ENCODE peak calls at places on chromosomes 12 and 14, in eight cellular contexts. Q is H1, V is ovary, R is suprapubic skin, B is transverse colon, H is A549, K is HepG2, N is stomach. O is an unnamed sample. For H3K4me1, the result is how much of the 10 kb centered on the place peaks cover.

GRCh38 chr14:86942939-86943338 is 1050.0 kb downstream of the GALC start:
- DNase-seq in Q (no peak), V (no peak), R (no peak), B (no peak), H (no peak), K (no peak), N (no peak), O (no peak)

GRCh38 chr14:72961579-72962335 is 35.5 kb downstream of the DCAF4 start:
- DNase-seq in Q (no peak), V (no peak), R (no peak), B (no peak), H (peak), K (no peak), N (no peak), O (no peak)

GRCh38 chr14:85599939-85600338 is 70.0 kb downstream of the FLRT2 start:
- DNase-seq in Q (no peak), V (no peak), R (no peak), B (no peak), H (no peak), K (no peak), N (no peak), O (no peak)

GRCh38 chr14:38838049-38838978 is 264.7 kb downstream of the SEC23A start:
- DNase-seq in Q (no peak), V (no peak), R (no peak), B (peak), H (no peak), K (no peak), N (no peak), O (no peak)

GRCh38 chr12:111164833-111165232 is 204.1 kb downstream of the PHETA1 start:
- DNase-seq in Q (no peak), V (no peak), R (no peak), B (no peak), H (no peak), K (no peak), N (no peak), O (no peak)

GRCh38 chr12:116876151-116876869 is 4.9 kb downstream of the HRK start:
- DNase-seq in Q (peak), V (no peak), R (no peak), B (no peak), H (no peak), K (no peak), N (no peak), O (no peak)

GRCh38 chr14:71675902-71676291 is 256.3 kb upstream of the RGS6 start:
- DNase-seq in Q (no peak), V (no peak), R (no peak), B (no peak), H (no peak), K (no peak), N (no peak), O (no peak)

GRCh38 chr14:61381589-61381988 is 60.2 kb downstream of the PRKCH start:
- DNase-seq in Q (no peak), V (no peak), R (no peak), B (no peak), H (no peak), K (no peak), N (no peak), O (no peak)

GRCh38 chr12:64826234-64826633 is 1.8 kb downstream of the TBC1D30 start:
- DNase-seq in Q (peak), V (peak), R (no peak), B (peak), H (no peak), K (no peak), N (peak), O (no peak)

GRCh38 chr14:62168564-62169155 is 406.4 kb downstream of the SNAPC1 start:
- DNase-seq in Q (no peak), V (no peak), R (no peak), B (no peak), H (no peak), K (no peak), N (no peak), O (no peak)

GRCh38 chr12:122894173-122895121 is 1.5 kb downstream of the VPS37B start:
- DNase-seq in Q (no peak), V (no peak), R (no peak), B (peak), H (no peak), K (no peak), N (peak), O (no peak)

GRCh38 chr12:109883429-109883828 is 3.1 kb upstream of the GLTP start:
- DNase-seq in Q (no peak), V (no peak), R (peak), B (no peak), H (peak), K (no peak), N (no peak), O (no peak)

GRCh38 chr14:23580152-23580926 is 1.7 kb upstream of the JPH4 start:
- DNase-seq in Q (no peak), V (peak), R (peak), B (no peak), H (no peak), K (peak), N (peak), O (no peak)

GRCh38 chr14:26984318-26985177 is 386.7 kb upstream of the NOVA1 start:
- DNase-seq in Q (peak), V (peak), R (peak), B (peak), H (peak), K (peak), N (peak), O (peak)

GRCh38 chr12:20368653-20369163 is 371 bp downstream of the PDE3A start:
- DNase-seq in Q (no peak), V (peak), R (peak), B (peak), H (peak), K (no peak), N (no peak), O (peak)

GRCh38 chr14:47044841-47045240 is 393.3 kb upstream of the RPL10L start:
- DNase-seq in Q (peak), V (no peak), R (no peak), B (no peak), H (no peak), K (no peak), N (peak), O (no peak)

GRCh38 chr12:87848248-87848868 is 180.8 kb downstream of the C12orf50 start:
- DNase-seq in Q (no peak), V (no peak), R (no peak), B (no peak), H (peak), K (peak), N (no peak), O (peak)

GRCh38 chr12:114440450-114441383 is 34.8 kb upstream of the TBX5 start:
- DNase-seq in Q (peak), V (no peak), R (no peak), B (no peak), H (no peak), K (no peak), N (no peak), O (no peak)

GRCh38 chr12:125533434-125534029 is 468.3 kb downstream of the AACS start:
- DNase-seq in Q (peak), V (peak), R (no peak), B (peak), H (peak), K (peak), N (peak), O (no peak)

GRCh38 chr14:97077253-97077653 is 280.1 kb downstream of the VRK1 start:
- DNase-seq in Q (no peak), V (no peak), R (no peak), B (peak), H (peak), K (no peak), N (peak), O (peak)

GRCh38 chr14:70890842-70891442 is 16.3 kb upstream of the PCNX1 start:
- DNase-seq in Q (no peak), V (no peak), R (no peak), B (no peak), H (no peak), K (no peak), N (no peak), O (no peak)

GRCh38 chr12:76284816-76285750 is 63.1 kb downstream of the BBS10 start:
- DNase-seq in Q (no peak), V (no peak), R (no peak), B (no peak), H (peak), K (peak), N (no peak), O (no peak)

GRCh38 chr14:71163842-71164500 is 256.7 kb downstream of the PCNX1 start:
- DNase-seq in Q (no peak), V (no peak), R (no peak), B (no peak), H (no peak), K (no peak), N (no peak), O (no peak)

GRCh38 chr14:96661244-96661969 is 135.8 kb upstream of the VRK1 start:
- DNase-seq in Q (peak), V (no peak), R (no peak), B (no peak), H (no peak), K (no peak), N (no peak), O (no peak)

GRCh38 chr14:93132472-93133065 is 16.8 kb upstream of the ITPK1 start:
- DNase-seq in Q (no peak), V (no peak), R (no peak), B (no peak), H (peak), K (peak), N (peak), O (peak)

GRCh38 chr14:78967111-78967809 is 797.1 kb downstream of the NRXN3 start:
- DNase-seq in Q (no peak), V (no peak), R (no peak), B (no peak), H (no peak), K (no peak), N (no peak), O (no peak)

GRCh38 chr12:101793401-101793800 is 37.4 kb downstream of the GNPTAB start:
- DNase-seq in Q (no peak), V (no peak), R (no peak), B (no peak), H (no peak), K (no peak), N (no peak), O (no peak)

GRCh38 chr12:32302218-32302826 is 97.0 kb upstream of the FGD4 start:
- DNase-seq in Q (no peak), V (no peak), R (no peak), B (peak), H (no peak), K (peak), N (no peak), O (no peak)

GRCh38 chr12:12333407-12333831 is 16.6 kb downstream of the MANSC1 start:
- DNase-seq in Q (no peak), V (no peak), R (no peak), B (peak), H (no peak), K (no peak), N (peak), O (no peak)

GRCh38 chr14:100653409-100653808 is 66.2 kb upstream of the BEGAIN start:
- DNase-seq in Q (peak), V (no peak), R (no peak), B (no peak), H (no peak), K (no peak), N (no peak), O (no peak)

GRCh38 chr14:67622675-67623074 is 3.0 kb downstream of the ARG2 start:
- DNase-seq in Q (no peak), V (no peak), R (no peak), B (no peak), H (peak), K (peak), N (no peak), O (no peak)

GRCh38 chr12:110818511-110818910 is 28.3 kb upstream of the CCDC63 start:
- DNase-seq in Q (no peak), V (no peak), R (no peak), B (no peak), H (no peak), K (no peak), N (no peak), O (no peak)

GRCh38 chr14:30580616-30581282 is 21.8 kb downstream of the G2E3 start:
- DNase-seq in Q (no peak), V (no peak), R (no peak), B (no peak), H (no peak), K (no peak), N (no peak), O (no peak)

DNA sequence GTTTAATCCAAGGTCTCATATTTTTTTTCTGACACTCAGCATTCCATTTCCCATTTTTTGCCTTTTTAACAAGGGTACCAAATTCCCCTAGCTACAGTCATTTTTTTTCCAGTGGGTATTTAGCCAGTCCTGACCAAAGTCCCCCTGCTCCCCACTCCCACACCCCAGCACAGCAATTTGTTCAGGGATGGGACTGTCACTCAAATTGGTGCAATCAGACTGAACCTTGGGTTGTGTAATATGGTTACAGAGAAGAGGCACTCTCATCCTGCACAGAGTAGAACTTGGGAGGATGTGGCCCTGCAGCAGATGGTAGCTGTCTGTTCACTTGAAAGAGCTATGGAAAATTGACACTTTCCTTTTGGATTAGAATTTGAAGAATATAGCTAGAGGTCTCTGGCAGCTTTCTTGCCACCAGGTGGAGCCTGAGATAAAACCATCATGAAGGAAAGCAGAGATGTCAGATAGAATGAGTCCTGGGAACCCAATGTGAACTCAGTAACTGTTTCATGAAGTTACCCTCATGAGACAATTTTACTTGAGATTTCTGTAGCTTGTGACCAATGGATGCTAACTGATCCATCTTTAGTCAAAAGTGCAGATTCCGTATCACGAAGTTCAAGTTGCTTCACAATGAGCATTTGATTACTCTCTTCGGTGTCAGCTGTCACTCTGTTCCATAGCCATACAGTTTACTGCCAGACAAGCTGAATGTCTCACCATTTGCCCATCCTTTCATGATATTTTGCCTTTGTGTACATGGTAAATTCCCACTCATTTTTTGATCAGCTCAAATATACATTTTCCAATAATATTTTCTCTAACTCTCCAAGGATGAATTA is 394.0 kb upstream of the SYT1 start:
- DNase-seq in Q (no peak), V (no peak), R (no peak), B (peak), H (peak), K (peak), N (no peak), O (peak)
- TF ChIP-seq CTCF in Q (no peak), V (no peak), R (no peak), B (peak), H (peak), K (peak), N (no peak), O (no peak)

DNA sequence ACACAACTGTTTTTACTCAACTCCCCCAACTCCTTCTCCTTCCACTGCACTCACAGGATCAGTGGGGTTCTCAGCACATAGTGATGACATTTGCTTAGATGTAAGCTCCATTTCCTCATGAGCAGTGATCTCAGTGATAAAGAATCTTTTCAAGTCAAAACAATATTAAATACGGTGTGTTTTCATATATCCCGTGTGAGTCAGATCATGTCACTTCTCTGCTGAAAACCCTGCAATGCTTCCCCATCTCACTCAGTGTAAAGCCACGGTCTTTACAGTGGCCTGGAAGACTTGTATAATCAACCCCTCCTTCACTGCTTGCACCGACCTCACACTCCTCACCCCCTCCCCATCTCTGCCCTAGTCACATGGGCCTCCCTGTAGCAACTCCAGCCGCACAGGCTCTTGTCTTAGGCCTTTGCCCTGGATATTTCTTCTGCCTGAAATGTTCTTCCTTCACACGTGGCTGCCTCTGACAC is 149.7 kb upstream of the ARHGAP5 start:
- DNase-seq in Q (no peak), V (peak), R (no peak), B (no peak), H (peak), K (peak), N (no peak), O (no peak)
- TF ChIP-seq EP300 in Q (no peak), V (no peak), R (no peak), B (no peak), H (peak), K (no peak), N (no peak), O (no peak)

GRCh38 chr12:132495165-132495544 is 5.2 kb downstream of the FBRSL1 start:
- DNase-seq in Q (no peak), V (no peak), R (no peak), B (no peak), H (no peak), K (no peak), N (no peak), O (no peak)
- H3K4me1 ChIP-seq in Q (under half), V (under half), R (half or more), B (half or more), H (under half), K (half or more), N (half or more), O (half or more)

DNA sequence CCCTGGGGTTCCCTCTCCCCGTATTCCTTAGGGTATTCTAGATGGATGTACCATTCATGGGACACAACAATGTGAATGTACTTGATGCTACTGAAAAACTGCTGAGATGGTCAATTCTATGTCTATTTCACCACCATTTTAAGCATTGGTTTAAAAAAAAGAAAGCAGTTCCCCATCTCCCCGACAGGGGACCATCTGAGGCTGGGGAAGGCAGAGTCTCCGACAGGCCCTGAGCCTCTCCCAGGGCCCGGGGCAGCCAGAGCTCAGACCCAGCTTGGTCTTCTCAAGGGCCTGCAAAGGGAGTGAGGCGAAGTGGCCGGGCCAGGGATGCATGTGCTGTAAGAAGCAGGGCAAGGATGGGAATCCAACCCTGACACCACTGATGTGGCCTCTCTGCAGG is 234.2 kb downstream of the BCL11B start:
- DNase-seq in Q (no peak), V (no peak), R (no peak), B (no peak), H (no peak), K (no peak), N (peak), O (no peak)
- TF ChIP-seq CTCF in Q (peak), V (no peak), R (no peak), B (no peak), H (no peak), K (no peak), N (no peak), O (no peak)

DNA sequence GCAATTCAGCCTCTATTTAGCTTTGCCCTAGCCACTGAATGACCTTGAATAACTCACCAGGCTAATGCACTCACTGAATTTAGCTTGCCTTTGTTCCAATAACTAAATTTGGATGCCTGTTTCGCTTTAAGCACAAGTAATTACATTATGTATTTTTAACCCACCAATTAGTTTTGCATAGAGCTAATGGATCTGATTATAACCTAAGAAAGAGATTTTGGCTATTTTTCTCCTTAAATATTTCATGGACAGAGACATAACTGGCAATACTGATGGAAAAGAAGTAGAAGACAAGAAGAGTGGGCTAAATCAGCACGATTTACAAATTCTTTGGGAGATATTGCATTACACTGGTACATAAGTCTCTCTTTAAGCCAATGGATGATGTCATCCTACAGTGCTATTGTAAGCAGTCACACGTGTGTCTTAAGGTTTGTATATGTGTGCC is 85.7 kb downstream of the AKAP6 start:
- DNase-seq in Q (no peak), V (no peak), R (no peak), B (no peak), H (no peak), K (no peak), N (no peak), O (no peak)
- TF ChIP-seq EP300 in Q (no peak), V (no peak), R (no peak), B (no peak), H (no peak), K (no peak), N (no peak), O (no peak)